ENCODE peak calls at places on chromosomes 12 and 14, in nine cellular contexts. A is progenitor cell of endocrine pancreas, M is body of pancreas, J is endodermal cell, K is AG04449, P is GM10248, Y is OCI-LY7, T is sigmoid colon, Q is foreskin fibroblast. D is an unnamed sample.
A peak's percentile ranks its signal among the peaks of the same experiment; 100 is the strongest.

GRCh38 chr14:59707778-59708635 is 131.4 kb upstream of the CCDC175 start:
- DNase-seq in Q (no peak), K (no peak), A (no peak), J (no peak), M (no peak), P (no peak), T (no peak), Y (no peak), D (no peak)

GRCh38 chr12:52837341-52837741 is 3.2 kb upstream of the KRT79 start:
- DNase-seq in Q (peak; percentile 70), A (no peak), J (no peak), Y (no peak), K (peak; percentile 47), P (no peak), T (no peak), M (no peak), D (no peak)

GRCh38 chr14:76773188-76773885 is 12.1 kb downstream of the VASH1 start:
- DNase-seq in Y (no peak), A (no peak), T (peak; percentile 83), P (no peak), J (peak; percentile 72), M (peak; percentile 60), K (peak; percentile 24), Q (peak; percentile 91), D (peak; percentile 29)

GRCh38 chr12:106747973-106748436 is 26.5 kb upstream of the RIC8B start:
- DNase-seq in K (no peak), J (no peak), Y (no peak), A (no peak), P (peak; percentile 28), Q (no peak), T (no peak), M (no peak), D (no peak)

GRCh38 chr14:105324080-105324778 is 9.7 kb downstream of the PACS2 start:
- DNase-seq in K (no peak), A (no peak), J (peak; percentile 49), M (no peak), Q (peak; percentile 52), T (no peak), Y (no peak), P (no peak), D (no peak)

GRCh38 chr14:70882771-70883492 is 24.3 kb upstream of the PCNX1 start:
- DNase-seq in Y (no peak), M (no peak), Q (peak; percentile 75), T (no peak), J (no peak), K (no peak), P (no peak), A (no peak), D (no peak)

GRCh38 chr12:103782399-103782798 is 58.6 kb downstream of the NT5DC3 start:
- DNase-seq in M (no peak), T (peak; percentile 25), Q (no peak), P (no peak), K (no peak), J (no peak), Y (no peak), A (no peak), D (no peak)

GRCh38 chr14:95293474-95293873 is 26.2 kb downstream of the CLMN start:
- DNase-seq in A (no peak), Q (no peak), J (no peak), Y (no peak), M (no peak), T (no peak), K (no peak), P (no peak), D (no peak)

GRCh38 chr14:29442720-29443119 is 484.9 kb downstream of the PRKD1 start:
- DNase-seq in A (no peak), T (no peak), P (no peak), J (no peak), Q (peak; percentile 72), M (no peak), K (no peak), Y (no peak), D (no peak)

GRCh38 chr12:113359939-113360748 is 1.8 kb downstream of the PLBD2 start:
- DNase-seq in T (no peak), M (no peak), J (peak; percentile 65), A (no peak), Y (no peak), Q (peak; percentile 49), P (no peak), K (no peak), D (no peak)

GRCh38 chr12:48779869-48780268 is 9.0 kb downstream of the ADCY6 start:
- DNase-seq in M (no peak), J (no peak), Q (peak; percentile 36), P (no peak), K (peak; percentile 45), Y (no peak), A (no peak), T (no peak), D (no peak)

GRCh38 chr12:46585854-46586621 is 213.5 kb upstream of the SLC38A2 start:
- DNase-seq in A (no peak), M (peak; percentile 75), K (no peak), Y (peak; percentile 4), T (no peak), Q (peak; percentile 93), P (no peak), J (peak; percentile 88), D (no peak)

DNA sequence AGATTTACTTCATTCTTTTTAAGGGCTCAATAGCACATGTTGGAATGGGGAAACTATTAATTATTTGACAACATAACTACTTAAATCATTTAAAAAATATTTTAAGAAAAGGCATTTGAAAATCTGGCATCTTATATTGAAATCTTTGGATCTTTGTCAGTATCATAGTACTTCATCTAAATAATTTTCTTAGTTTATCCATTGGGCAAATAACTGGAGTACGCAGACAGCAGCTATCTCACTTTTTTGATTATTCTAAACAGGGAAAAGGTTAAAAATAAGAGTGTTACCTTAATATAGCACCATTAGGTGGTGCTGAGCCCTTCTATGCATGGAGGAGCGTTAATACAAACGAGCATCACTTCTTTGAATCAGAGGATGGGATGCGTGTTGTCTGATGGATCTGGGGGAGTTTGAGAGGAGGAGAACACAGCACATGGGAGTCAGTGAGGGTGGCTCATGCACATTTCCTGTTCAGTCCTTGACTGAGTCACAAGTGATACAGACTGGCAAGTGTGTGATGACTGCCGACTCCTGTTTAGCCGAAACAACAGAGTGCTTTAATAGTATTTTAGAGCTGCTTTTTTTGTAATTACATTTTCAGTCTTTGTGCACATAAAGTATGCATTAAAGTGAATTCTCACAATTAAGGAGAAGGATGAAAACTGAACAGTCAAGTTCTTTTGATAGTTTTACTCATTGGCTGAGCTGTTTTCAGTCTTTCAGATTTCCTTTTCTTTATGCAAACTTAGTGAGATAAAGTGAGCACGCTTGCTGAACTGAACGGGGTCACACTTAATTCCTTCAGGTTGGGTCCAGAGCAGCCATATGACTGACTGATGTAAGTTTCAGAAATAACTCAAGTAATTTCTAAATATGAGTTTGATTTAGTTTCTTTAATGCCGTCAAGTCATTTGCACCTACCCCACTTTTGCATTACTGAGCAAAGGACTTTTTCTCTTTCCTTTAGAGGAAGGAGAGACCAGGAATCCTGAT is 92.7 kb downstream of the DIP2B start:
- DNase-seq in P (peak; percentile 69), A (no peak), J (no peak), Y (peak; percentile 19), M (no peak), Q (peak; percentile 77), K (no peak), T (no peak), D (no peak)
- TF ChIP-seq CTCF in P (peak; percentile 21), A (no peak), J (no peak), Y (no peak), M (no peak), Q (no peak), K (no peak), T (no peak), D (no peak)

GRCh38 chr12:39958377-39958776 is 147.5 kb downstream of the SLC2A13 start:
- DNase-seq in M (no peak), Y (peak; percentile 8), J (peak; percentile 79), K (no peak), P (no peak), Q (no peak), A (no peak), T (no peak), D (no peak)
- TF ChIP-seq CTCF in M (no peak), Y (peak; percentile 65), J (peak; percentile 75), K (no peak), P (peak; percentile 24), Q (no peak), A (no peak), T (no peak), D (peak; percentile 20)

DNA sequence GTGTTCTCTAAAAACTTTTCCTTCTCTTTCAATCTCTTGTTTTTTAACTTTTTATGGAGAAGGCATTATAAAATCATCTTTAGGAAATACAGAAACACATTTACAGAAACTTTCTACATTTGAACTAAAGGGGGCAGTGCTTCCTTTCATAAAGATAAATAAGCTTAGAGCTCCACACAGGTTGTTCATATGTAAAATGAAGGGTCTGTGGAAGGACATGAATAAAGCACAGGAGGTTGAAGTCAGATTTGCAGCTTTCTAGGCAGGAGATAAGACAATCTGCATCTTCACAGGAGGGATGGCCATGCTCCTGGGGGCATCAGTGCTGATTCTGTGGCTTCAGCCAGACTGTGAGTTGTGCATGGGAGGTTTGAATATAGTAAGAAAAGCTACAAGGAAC is 426.0 kb downstream of the DAD1 start:
- DNase-seq in A (no peak), P (no peak), Y (peak; percentile 12), J (no peak), T (no peak), K (no peak), Q (no peak), M (no peak), D (no peak)
- TF ChIP-seq CTCF in A (peak; percentile 46), P (peak; percentile 29), Y (peak; percentile 72), J (peak; percentile 70), T (no peak), K (no peak), Q (no peak), M (no peak), D (peak; percentile 56)

GRCh38 chr12:65682145-65682544 is 142.1 kb upstream of the HMGA2 start:
- DNase-seq in J (no peak), P (no peak), A (no peak), K (no peak), Q (no peak), Y (no peak), T (no peak), M (no peak), D (no peak)

GRCh38 chr12:65689508-65689907 is 134.8 kb upstream of the HMGA2 start:
- DNase-seq in M (no peak), A (no peak), P (no peak), K (no peak), T (no peak), J (no peak), Q (no peak), Y (no peak), D (no peak)

GRCh38 chr12:65684906-65685305 is 139.4 kb upstream of the HMGA2 start:
- DNase-seq in Y (no peak), J (no peak), T (no peak), Q (no peak), A (no peak), P (no peak), M (no peak), K (no peak), D (no peak)

GRCh38 chr12:65681226-65681625 is 143.1 kb upstream of the HMGA2 start:
- DNase-seq in P (no peak), M (no peak), A (no peak), Y (no peak), J (no peak), K (no peak), T (no peak), Q (no peak), D (no peak)

DNA sequence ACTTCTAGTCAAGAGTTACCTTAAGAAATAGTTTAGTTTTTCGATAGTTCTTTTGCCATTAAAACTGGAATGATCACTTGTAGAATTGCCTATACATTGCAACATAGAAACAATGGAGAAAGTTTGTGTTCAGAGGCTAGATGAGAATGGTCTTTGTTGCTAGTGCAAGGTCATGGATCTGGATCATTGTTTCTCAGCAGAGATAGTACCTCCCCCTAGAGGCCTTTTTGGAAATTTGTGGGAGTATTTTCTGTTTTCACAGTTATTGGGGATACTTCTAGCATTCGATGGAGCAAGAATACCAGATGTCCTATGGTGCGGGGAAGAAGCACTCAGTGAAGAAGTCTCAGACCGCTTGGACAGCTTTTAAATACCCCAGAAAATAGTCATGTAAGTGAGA is 138.8 kb upstream of the HMGA2 start:
- DNase-seq in P (no peak), M (no peak), Y (no peak), T (no peak), Q (peak; percentile 88), A (no peak), J (no peak), K (no peak), D (no peak)
- TF ChIP-seq CTCF in P (peak; percentile 34), M (peak; percentile 25), Y (peak; percentile 69), T (no peak), Q (peak; percentile 52), A (peak; percentile 51), J (peak; percentile 83), K (peak; percentile 28), D (peak; percentile 68)